ENCODE peak calls at places on chromosome 1, in seven cellular contexts. Z, T, O, D, P, F and X are unnamed samples.

GRCh38 chr1:173332026-173332425 is 124.9 kb upstream of the TNFSF4 start:
- DNase-seq in F (no peak), T (peak; percentile 89), Z (no peak), P (peak; percentile 74), D (peak; percentile 73), O (no peak), X (peak; percentile 89)

GRCh38 chr1:221089273-221089672 is 210.0 kb downstream of the HLX start:
- DNase-seq in T (peak; percentile 61), P (peak; percentile 81), Z (no peak), O (no peak), D (no peak), F (no peak), X (peak; percentile 27)

GRCh38 chr1:38265293-38266196 is 219.0 kb upstream of the POU3F1 start:
- DNase-seq in D (no peak), P (no peak), O (no peak), F (no peak), Z (no peak), T (no peak), X (no peak)

GRCh38 chr1:178973671-178974091 is 52.0 kb upstream of the FAM20B start:
- DNase-seq in Z (peak; percentile 65), D (no peak), P (no peak), O (no peak), T (no peak), F (no peak), X (no peak)

GRCh38 chr1:170853867-170854266 is 81.5 kb upstream of the MROH9 start:
- DNase-seq in P (no peak), O (no peak), F (no peak), T (no peak), Z (no peak), D (no peak), X (no peak)

GRCh38 chr1:23118957-23119792 is 49.5 kb downstream of the LUZP1 start:
- DNase-seq in Z (no peak), O (no peak), P (no peak), F (no peak), D (peak; percentile 55), T (peak; percentile 37), X (no peak)

GRCh38 chr1:197269053-197269452 is 1.0 kb downstream of the CRB1 start:
- DNase-seq in O (no peak), F (no peak), T (no peak), D (no peak), Z (no peak), P (no peak), X (no peak)

GRCh38 chr1:41003127-41003639 is 18.3 kb downstream of the SLFNL1 start:
- DNase-seq in F (no peak), T (no peak), D (no peak), Z (no peak), O (no peak), P (no peak), X (no peak)

GRCh38 chr1:31790140-31790539 is 25.7 kb downstream of the SPOCD1 start:
- DNase-seq in D (no peak), P (no peak), F (no peak), Z (no peak), O (no peak), T (no peak), X (peak; percentile 46)

GRCh38 chr1:113073457-113073950 is 506 bp downstream of the LRIG2 start:
- DNase-seq in D (peak; percentile 62), P (peak; percentile 60), F (no peak), Z (no peak), O (peak; percentile 45), T (peak; percentile 61), X (peak; percentile 84)

GRCh38 chr1:32356478-32356877 is 5.8 kb downstream of the FAM229A start:
- DNase-seq in Z (no peak), D (no peak), F (no peak), T (no peak), P (no peak), O (no peak), X (no peak)

GRCh38 chr1:25575191-25575590 is 31.8 kb downstream of the LDLRAP1 start:
- DNase-seq in O (no peak), F (no peak), D (no peak), Z (no peak), P (no peak), T (no peak), X (no peak)

GRCh38 chr1:204991342-204991844 is 51.6 kb upstream of the CNTN2 start:
- DNase-seq in D (no peak), F (peak; percentile 40), T (no peak), P (no peak), Z (no peak), O (no peak), X (no peak)

GRCh38 chr1:229203030-229203751 is 67.7 kb upstream of the RAB4A start:
- DNase-seq in P (peak; percentile 66), D (peak; percentile 63), Z (peak; percentile 31), T (peak; percentile 74), O (peak; percentile 49), F (no peak), X (no peak)

GRCh38 chr1:78856096-78856495 is 150.4 kb downstream of the ADGRL4 start:
- DNase-seq in P (no peak), F (no peak), T (no peak), D (no peak), Z (no peak), O (no peak), X (no peak)

GRCh38 chr1:237411621-237412020 is 369.6 kb downstream of the RYR2 start:
- DNase-seq in F (no peak), P (no peak), T (no peak), D (no peak), O (no peak), Z (no peak), X (no peak)

GRCh38 chr1:184664661-184665060 is 90.0 kb downstream of the EDEM3 start:
- DNase-seq in Z (no peak), O (no peak), D (no peak), P (no peak), T (no peak), F (no peak), X (no peak)

GRCh38 chr1:201490708-201491131 is 16.2 kb downstream of the CSRP1 start:
- DNase-seq in F (no peak), Z (no peak), D (no peak), T (no peak), O (no peak), P (no peak), X (no peak)

GRCh38 chr1:21930629-21931170 is 6.4 kb downstream of the HSPG2 start:
- DNase-seq in P (no peak), Z (no peak), F (no peak), D (no peak), T (no peak), O (no peak), X (no peak)

GRCh38 chr1:186302378-186302920 is 72.6 kb downstream of the TPR start:
- DNase-seq in F (no peak), P (peak; percentile 29), Z (no peak), T (no peak), D (no peak), O (no peak), X (no peak)

GRCh38 chr1:43934986-43935324 is 1.4 kb downstream of the ARTN start:
- DNase-seq in D (no peak), O (no peak), P (no peak), F (no peak), Z (no peak), T (no peak), X (no peak)
- TF ChIP-seq CTCF in D (no peak), O (no peak), P (no peak), F (no peak), Z (no peak), T (no peak), X (no peak)

GRCh38 chr1:43933386-43934278 is at the start of gene ARTN:
- DNase-seq in D (no peak), P (no peak), F (no peak), T (no peak), Z (no peak), O (no peak), X (peak; percentile 49)
- TF ChIP-seq CTCF in D (no peak), P (no peak), F (no peak), T (no peak), Z (no peak), O (no peak), X (no peak)

DNA sequence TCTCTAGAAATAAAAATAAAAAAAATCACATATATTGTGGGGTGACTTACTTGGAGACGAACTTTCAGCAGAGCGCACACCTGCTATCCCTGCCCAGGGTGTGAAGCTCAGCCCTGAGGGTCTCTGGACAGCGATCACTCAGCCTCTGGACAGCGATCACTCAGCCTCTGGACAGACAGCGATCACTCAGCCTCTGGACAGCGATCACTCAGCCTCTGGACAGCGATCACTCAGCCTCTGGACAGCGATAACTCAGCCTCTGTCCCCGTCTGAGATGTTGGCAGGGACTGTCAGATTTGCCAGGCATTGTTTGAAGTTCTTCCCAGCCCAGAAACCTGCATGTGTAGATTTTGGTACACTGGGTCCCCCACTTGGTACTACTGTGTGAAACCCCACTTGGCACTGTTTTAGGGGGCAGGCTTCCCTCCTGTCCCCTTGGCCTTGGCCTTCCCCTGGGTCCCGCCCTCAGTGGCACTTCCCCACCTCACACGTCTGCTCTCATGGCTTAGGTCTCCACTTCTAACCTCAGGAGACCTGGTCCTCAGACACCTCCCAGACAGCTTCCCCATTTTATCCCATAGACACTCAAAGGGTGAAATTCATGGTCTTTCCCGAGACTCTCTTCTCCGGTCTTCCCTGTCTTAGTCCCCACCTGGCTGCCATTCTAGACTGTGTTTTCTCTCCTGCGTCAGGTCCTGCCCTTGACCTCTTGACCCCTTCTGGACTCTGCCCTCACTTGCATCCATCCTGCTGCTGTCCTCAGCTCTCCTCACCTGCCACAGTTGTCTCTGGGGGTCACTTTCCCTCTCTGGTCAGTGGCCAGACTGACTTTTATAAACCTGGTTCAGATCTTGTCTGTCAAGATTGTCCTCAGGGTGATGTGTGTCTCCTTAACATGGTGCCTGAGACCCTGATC is 10.2 kb downstream of the PSEN2 start:
- DNase-seq in O (no peak), D (no peak), F (no peak), T (no peak), P (no peak), Z (no peak), X (no peak)
- TF ChIP-seq CTCF in O (no peak), D (no peak), F (no peak), T (no peak), P (no peak), Z (no peak), X (no peak)

GRCh38 chr1:68231627-68232303 is 558 bp downstream of the WLS start:
- DNase-seq in F (no peak), P (peak; percentile 53), D (peak; percentile 90), T (peak; percentile 77), O (peak; percentile 20), Z (no peak), X (peak; percentile 90)

GRCh38 chr1:68230901-68231626 is 1.3 kb downstream of the WLS start:
- DNase-seq in D (no peak), F (no peak), O (peak; percentile 21), Z (no peak), T (no peak), P (no peak), X (no peak)

GRCh38 chr1:68233202-68233601 is 879 bp upstream of the WLS start:
- DNase-seq in P (no peak), Z (no peak), O (no peak), D (no peak), T (no peak), F (no peak), X (no peak)

GRCh38 chr1:68234094-68234493 is 1.8 kb upstream of the WLS start:
- DNase-seq in O (no peak), P (no peak), T (no peak), D (no peak), F (no peak), Z (no peak), X (no peak)

GRCh38 chr1:68232354-68233148 is at the start of gene WLS:
- DNase-seq in O (peak; percentile 72), Z (no peak), D (peak; percentile 84), P (peak; percentile 56), T (peak; percentile 80), F (no peak), X (peak; percentile 93)
- TF ChIP-seq CTCF in O (no peak), Z (no peak), D (peak; percentile 14), P (peak; percentile 18), T (peak; percentile 7), F (no peak), X (peak; percentile 2)

GRCh38 chr1:203281033-203281432 is 24.3 kb upstream of the BTG2 start:
- DNase-seq in P (no peak), D (no peak), F (no peak), Z (peak; percentile 4), O (no peak), T (peak; percentile 24), X (no peak)
- TF ChIP-seq CTCF in P (no peak), D (no peak), F (no peak), Z (peak; percentile 21), O (no peak), T (no peak), X (peak; percentile 28)